ENCODE peak calls at places on chromosomes 2 and 18, in seven cellular contexts. One of them, this sample, is unnamed.

GRCh38 chr2:61283443-61284160 is 121.6 kb downstream of the C2orf74 start:
- DNase-seq in body of pancreas: no peak
- DNase-seq in thoracic aorta: no peak
- DNase-seq in MCF 10A: no peak
- DNase-seq in CD8-positive, alpha-beta T cell: no peak
- DNase-seq in mammary epithelial cell: no peak
- DNase-seq in upper lobe of left lung: no peak
- DNase-seq in this sample: no peak

GRCh38 chr2:197215988-197216979 is 94.3 kb downstream of the ANKRD44 start:
- DNase-seq in body of pancreas: no peak
- DNase-seq in thoracic aorta: no peak
- DNase-seq in MCF 10A: peak
- DNase-seq in CD8-positive, alpha-beta T cell: no peak
- DNase-seq in mammary epithelial cell: no peak
- DNase-seq in upper lobe of left lung: no peak
- DNase-seq in this sample: no peak

GRCh38 chr2:62654423-62654791 is 51.1 kb upstream of the EHBP1 start:
- DNase-seq in body of pancreas: no peak
- DNase-seq in thoracic aorta: no peak
- DNase-seq in MCF 10A: peak
- DNase-seq in CD8-positive, alpha-beta T cell: no peak
- DNase-seq in mammary epithelial cell: peak
- DNase-seq in upper lobe of left lung: no peak
- DNase-seq in this sample: no peak

GRCh38 chr2:55422876-55423275 is 3.2 kb upstream of the CCDC88A start:
- DNase-seq in body of pancreas: no peak
- DNase-seq in thoracic aorta: no peak
- DNase-seq in MCF 10A: no peak
- DNase-seq in CD8-positive, alpha-beta T cell: no peak
- DNase-seq in mammary epithelial cell: peak
- DNase-seq in upper lobe of left lung: no peak
- DNase-seq in this sample: no peak

GRCh38 chr2:102427249-102427648 is 4.3 kb downstream of the IL18RAP start:
- DNase-seq in body of pancreas: no peak
- DNase-seq in thoracic aorta: no peak
- DNase-seq in MCF 10A: no peak
- DNase-seq in CD8-positive, alpha-beta T cell: no peak
- DNase-seq in mammary epithelial cell: no peak
- DNase-seq in upper lobe of left lung: no peak
- DNase-seq in this sample: no peak

GRCh38 chr18:12433829-12434540 is 26.3 kb downstream of the PRELID3A start:
- DNase-seq in body of pancreas: no peak
- DNase-seq in thoracic aorta: no peak
- DNase-seq in MCF 10A: no peak
- DNase-seq in CD8-positive, alpha-beta T cell: no peak
- DNase-seq in mammary epithelial cell: no peak
- DNase-seq in upper lobe of left lung: peak
- DNase-seq in this sample: no peak

GRCh38 chr18:50013363-50014138 is 181.4 kb downstream of the MYO5B start:
- DNase-seq in body of pancreas: no peak
- DNase-seq in thoracic aorta: no peak
- DNase-seq in MCF 10A: peak
- DNase-seq in CD8-positive, alpha-beta T cell: no peak
- DNase-seq in mammary epithelial cell: peak
- DNase-seq in upper lobe of left lung: no peak
- DNase-seq in this sample: no peak

GRCh38 chr18:11064106-11064505 is 85.3 kb downstream of the PIEZO2 start:
- DNase-seq in body of pancreas: no peak
- DNase-seq in thoracic aorta: no peak
- DNase-seq in MCF 10A: no peak
- DNase-seq in CD8-positive, alpha-beta T cell: no peak
- DNase-seq in mammary epithelial cell: no peak
- DNase-seq in upper lobe of left lung: no peak
- DNase-seq in this sample: no peak

GRCh38 chr2:99079226-99079625 is 62.3 kb upstream of the C2orf15 start:
- DNase-seq in body of pancreas: no peak
- DNase-seq in thoracic aorta: no peak
- DNase-seq in MCF 10A: peak
- DNase-seq in CD8-positive, alpha-beta T cell: no peak
- DNase-seq in mammary epithelial cell: peak
- DNase-seq in upper lobe of left lung: no peak
- DNase-seq in this sample: no peak

GRCh38 chr18:49757513-49758262 is 55.6 kb downstream of the ACAA2 start:
- DNase-seq in body of pancreas: no peak
- DNase-seq in thoracic aorta: no peak
- DNase-seq in MCF 10A: peak
- DNase-seq in CD8-positive, alpha-beta T cell: no peak
- DNase-seq in mammary epithelial cell: no peak
- DNase-seq in upper lobe of left lung: peak
- DNase-seq in this sample: peak

GRCh38 chr2:235827585-235827992 is 333.7 kb downstream of the AGAP1 start:
- DNase-seq in body of pancreas: no peak
- DNase-seq in thoracic aorta: no peak
- DNase-seq in MCF 10A: peak
- DNase-seq in CD8-positive, alpha-beta T cell: no peak
- DNase-seq in mammary epithelial cell: no peak
- DNase-seq in upper lobe of left lung: no peak
- DNase-seq in this sample: no peak

GRCh38 chr2:3547915-3548314 is 10.2 kb downstream of the RNASEH1 start:
- DNase-seq in body of pancreas: no peak
- DNase-seq in thoracic aorta: no peak
- DNase-seq in MCF 10A: no peak
- DNase-seq in CD8-positive, alpha-beta T cell: no peak
- DNase-seq in mammary epithelial cell: no peak
- DNase-seq in upper lobe of left lung: no peak
- DNase-seq in this sample: no peak

GRCh38 chr2:85780316-85781092 is 26.7 kb downstream of the ATOH8 start:
- DNase-seq in body of pancreas: no peak
- DNase-seq in thoracic aorta: no peak
- DNase-seq in MCF 10A: no peak
- DNase-seq in CD8-positive, alpha-beta T cell: no peak
- DNase-seq in mammary epithelial cell: no peak
- DNase-seq in upper lobe of left lung: no peak
- DNase-seq in this sample: no peak

GRCh38 chr2:175137793-175138192 is 30.2 kb downstream of the ATF2 start:
- DNase-seq in body of pancreas: no peak
- DNase-seq in thoracic aorta: no peak
- DNase-seq in MCF 10A: no peak
- DNase-seq in CD8-positive, alpha-beta T cell: no peak
- DNase-seq in mammary epithelial cell: no peak
- DNase-seq in upper lobe of left lung: no peak
- DNase-seq in this sample: no peak

GRCh38 chr2:215793747-215794595 is 219.4 kb downstream of the MREG start:
- DNase-seq in body of pancreas: no peak
- DNase-seq in thoracic aorta: peak
- DNase-seq in MCF 10A: peak
- DNase-seq in CD8-positive, alpha-beta T cell: no peak
- DNase-seq in mammary epithelial cell: peak
- DNase-seq in upper lobe of left lung: no peak
- DNase-seq in this sample: no peak

GRCh38 chr2:19675003-19675629 is 226.7 kb downstream of the TTC32 start:
- DNase-seq in body of pancreas: no peak
- DNase-seq in thoracic aorta: no peak
- DNase-seq in MCF 10A: no peak
- DNase-seq in CD8-positive, alpha-beta T cell: no peak
- DNase-seq in mammary epithelial cell: no peak
- DNase-seq in upper lobe of left lung: no peak
- DNase-seq in this sample: no peak

GRCh38 chr2:85355073-85355410 is 473 bp downstream of the ELMOD3 start:
- DNase-seq in body of pancreas: peak
- DNase-seq in thoracic aorta: no peak
- DNase-seq in MCF 10A: no peak
- DNase-seq in CD8-positive, alpha-beta T cell: no peak
- DNase-seq in mammary epithelial cell: peak
- DNase-seq in upper lobe of left lung: no peak
- DNase-seq in this sample: no peak

GRCh38 chr2:39938035-39938835 is 159.2 kb upstream of the THUMPD2 start:
- DNase-seq in body of pancreas: no peak
- DNase-seq in thoracic aorta: no peak
- DNase-seq in MCF 10A: no peak
- DNase-seq in CD8-positive, alpha-beta T cell: no peak
- DNase-seq in mammary epithelial cell: peak
- DNase-seq in upper lobe of left lung: no peak
- DNase-seq in this sample: no peak

GRCh38 chr18:10410472-10411300 is 43.7 kb upstream of the APCDD1 start:
- DNase-seq in body of pancreas: peak
- DNase-seq in thoracic aorta: no peak
- DNase-seq in MCF 10A: no peak
- DNase-seq in CD8-positive, alpha-beta T cell: no peak
- DNase-seq in mammary epithelial cell: peak
- DNase-seq in upper lobe of left lung: no peak
- DNase-seq in this sample: no peak

GRCh38 chr18:31497404-31497710 is 620 bp upstream of the DSG2 start:
- DNase-seq in body of pancreas: no peak
- DNase-seq in thoracic aorta: no peak
- DNase-seq in MCF 10A: no peak
- DNase-seq in CD8-positive, alpha-beta T cell: no peak
- DNase-seq in mammary epithelial cell: peak
- DNase-seq in upper lobe of left lung: no peak
- DNase-seq in this sample: no peak

GRCh38 chr2:54471221-54471711 is 15.1 kb downstream of the SPTBN1 start:
- DNase-seq in body of pancreas: peak
- DNase-seq in thoracic aorta: no peak
- DNase-seq in MCF 10A: peak
- DNase-seq in CD8-positive, alpha-beta T cell: no peak
- DNase-seq in mammary epithelial cell: peak
- DNase-seq in upper lobe of left lung: no peak
- DNase-seq in this sample: peak

GRCh38 chr18:76398899-76399612 is 96.0 kb downstream of the ZNF516 start:
- DNase-seq in body of pancreas: peak
- DNase-seq in thoracic aorta: peak
- DNase-seq in MCF 10A: peak
- DNase-seq in CD8-positive, alpha-beta T cell: peak
- DNase-seq in mammary epithelial cell: peak
- DNase-seq in upper lobe of left lung: peak
- DNase-seq in this sample: peak

GRCh38 chr18:75273817-75274216 is 63.2 kb downstream of the TSHZ1 start:
- DNase-seq in body of pancreas: no peak
- DNase-seq in thoracic aorta: no peak
- DNase-seq in MCF 10A: no peak
- DNase-seq in CD8-positive, alpha-beta T cell: no peak
- DNase-seq in mammary epithelial cell: no peak
- DNase-seq in upper lobe of left lung: peak
- DNase-seq in this sample: no peak
- TF ChIP-seq CTCF in body of pancreas: no peak
- TF ChIP-seq CTCF in thoracic aorta: no peak
- TF ChIP-seq CTCF in MCF 10A: no peak
- TF ChIP-seq CTCF in CD8-positive, alpha-beta T cell: no peak
- TF ChIP-seq CTCF in mammary epithelial cell: no peak
- TF ChIP-seq CTCF in upper lobe of left lung: no peak
- TF ChIP-seq CTCF in this sample: no peak

GRCh38 chr2:887639-888038 is 63.0 kb upstream of the SNTG2 start:
- DNase-seq in body of pancreas: no peak
- DNase-seq in thoracic aorta: no peak
- DNase-seq in MCF 10A: no peak
- DNase-seq in CD8-positive, alpha-beta T cell: no peak
- DNase-seq in mammary epithelial cell: no peak
- DNase-seq in upper lobe of left lung: no peak
- DNase-seq in this sample: no peak
- TF ChIP-seq CTCF in body of pancreas: no peak
- TF ChIP-seq CTCF in thoracic aorta: no peak
- TF ChIP-seq CTCF in MCF 10A: no peak
- TF ChIP-seq CTCF in CD8-positive, alpha-beta T cell: no peak
- TF ChIP-seq CTCF in mammary epithelial cell: no peak
- TF ChIP-seq CTCF in upper lobe of left lung: no peak
- TF ChIP-seq CTCF in this sample: no peak

DNA sequence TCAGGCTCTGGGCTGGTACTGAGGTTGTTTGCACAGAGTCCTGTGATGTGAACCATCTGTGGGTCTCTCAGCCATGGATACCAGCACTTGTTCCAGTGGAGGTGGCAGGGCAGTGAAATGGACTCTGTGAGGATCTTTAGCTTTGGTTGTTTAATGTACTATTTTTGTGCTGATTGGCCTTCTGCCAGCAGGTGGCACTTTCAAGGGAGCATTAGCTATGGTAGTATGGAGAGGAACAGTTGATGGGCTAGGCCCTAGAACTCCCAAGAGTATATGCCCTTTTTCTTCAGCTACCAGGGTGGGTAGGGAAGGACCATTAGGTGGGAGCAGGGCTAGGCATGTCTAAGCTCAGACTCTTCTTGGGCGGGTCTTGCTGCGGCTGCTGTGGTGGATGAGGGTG is 257.0 kb upstream of the GYPC start:
- DNase-seq in body of pancreas: no peak
- DNase-seq in thoracic aorta: no peak
- DNase-seq in MCF 10A: no peak
- DNase-seq in CD8-positive, alpha-beta T cell: no peak
- DNase-seq in mammary epithelial cell: no peak
- DNase-seq in upper lobe of left lung: no peak
- DNase-seq in this sample: no peak
- TF ChIP-seq CTCF in body of pancreas: no peak
- TF ChIP-seq CTCF in thoracic aorta: no peak
- TF ChIP-seq CTCF in MCF 10A: no peak
- TF ChIP-seq CTCF in CD8-positive, alpha-beta T cell: no peak
- TF ChIP-seq CTCF in mammary epithelial cell: no peak
- TF ChIP-seq CTCF in upper lobe of left lung: no peak
- TF ChIP-seq CTCF in this sample: no peak

DNA sequence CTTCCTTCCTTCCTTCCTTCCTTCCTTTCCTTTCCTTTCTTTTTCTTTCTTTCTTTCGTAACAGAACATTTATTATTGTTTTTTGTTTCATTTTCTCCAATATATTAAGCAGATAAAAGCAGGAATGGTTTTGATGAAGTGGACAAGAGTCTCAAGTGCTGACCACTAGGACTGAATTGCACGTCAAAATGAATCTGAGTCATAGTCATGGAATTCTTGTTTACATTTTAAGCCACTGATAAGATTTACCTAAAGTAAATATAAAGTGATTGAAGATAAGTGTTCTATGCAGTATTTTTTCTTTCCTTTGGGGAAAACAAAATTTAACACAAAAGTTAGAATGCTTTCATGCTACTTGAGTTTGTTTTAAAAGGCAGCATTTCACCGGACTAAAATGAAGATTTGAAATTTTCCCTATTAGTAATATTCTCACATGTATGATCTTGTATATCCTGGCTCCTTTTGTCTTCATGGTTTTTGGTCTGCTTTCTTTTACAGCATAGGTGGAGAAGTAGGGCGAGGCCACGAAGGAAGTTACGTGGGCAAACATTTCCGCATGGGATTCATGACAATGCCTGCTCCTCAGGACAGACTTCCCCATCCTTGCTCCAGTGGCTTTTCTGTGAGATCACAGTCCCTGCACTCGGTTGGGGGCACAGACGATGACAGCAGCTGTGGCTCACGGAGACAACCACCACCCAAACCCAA is 113.5 kb downstream of the NYAP2 start:
- DNase-seq in body of pancreas: no peak
- DNase-seq in thoracic aorta: no peak
- DNase-seq in MCF 10A: peak
- DNase-seq in CD8-positive, alpha-beta T cell: no peak
- DNase-seq in mammary epithelial cell: no peak
- DNase-seq in upper lobe of left lung: peak
- DNase-seq in this sample: no peak
- TF ChIP-seq CTCF in body of pancreas: no peak
- TF ChIP-seq CTCF in thoracic aorta: no peak
- TF ChIP-seq CTCF in MCF 10A: no peak
- TF ChIP-seq CTCF in CD8-positive, alpha-beta T cell: no peak
- TF ChIP-seq CTCF in mammary epithelial cell: no peak
- TF ChIP-seq CTCF in upper lobe of left lung: no peak
- TF ChIP-seq CTCF in this sample: no peak